ENCODE peak calls at places on chromosomes 6 and 20, in nine cellular contexts. W is iPS DF 19.7, X is progenitor cell of endocrine pancreas, R is kidney tubule cell, A is cardiac fibroblast, G is NCI-H1436, J is activated B cell treated with CpG ODN at 0.5 μM for 24 hours, V is foreskin melanocyte, K is Calu3. U is an unnamed sample.

GRCh38 chr6:3640868-3641267 is 110.6 kb downstream of the PXDC1 start:
- DNase-seq in W (no peak), K (no peak), A (no peak), R (no peak), G (no peak), J (no peak), V (no peak), X (no peak), U (no peak)

GRCh38 chr6:86943819-86944407 is 6.6 kb downstream of the HTR1E start:
- DNase-seq in A (no peak), X (no peak), K (no peak), R (no peak), V (no peak), G (no peak), W (no peak), J (no peak), U (no peak)

GRCh38 chr6:15276036-15276435 is 30.2 kb downstream of the JARID2 start:
- DNase-seq in A (no peak), X (no peak), G (no peak), R (no peak), W (no peak), K (no peak), J (no peak), V (no peak), U (no peak)

GRCh38 chr20:2132461-2132901 is 30.9 kb downstream of the STK35 start:
- DNase-seq in V (no peak), J (no peak), A (no peak), G (no peak), X (no peak), W (no peak), K (peak; percentile 52), R (peak; percentile 19), U (no peak)

GRCh38 chr20:63309261-63310071 is 16.5 kb downstream of the COL20A1 start:
- DNase-seq in K (peak; percentile 78), J (no peak), A (peak; percentile 47), R (peak; percentile 32), X (peak; percentile 50), G (peak; percentile 13), V (no peak), W (no peak), U (peak; percentile 13)

GRCh38 chr6:155330922-155331321 is 16.6 kb upstream of the TFB1M start:
- DNase-seq in R (no peak), J (no peak), W (no peak), V (no peak), A (no peak), X (no peak), K (no peak), G (no peak), U (no peak)

GRCh38 chr6:3664641-3665041 is 86.9 kb downstream of the PXDC1 start:
- DNase-seq in K (no peak), A (peak; percentile 18), R (peak; percentile 38), J (no peak), G (no peak), W (no peak), X (no peak), V (no peak), U (no peak)

GRCh38 chr6:124389127-124389526 is 573.1 kb upstream of the RNF217 start:
- DNase-seq in V (no peak), R (no peak), W (no peak), X (no peak), J (no peak), A (no peak), G (peak; percentile 37), K (no peak), U (no peak)

GRCh38 chr6:38216451-38216850 is 396.9 kb downstream of the ZFAND3 start:
- DNase-seq in K (no peak), W (no peak), J (no peak), V (no peak), R (no peak), G (no peak), X (no peak), A (no peak), U (no peak)

GRCh38 chr6:17881085-17881883 is 106.2 kb downstream of the KIF13A start:
- DNase-seq in K (no peak), A (no peak), G (no peak), V (no peak), W (no peak), R (no peak), J (no peak), X (no peak), U (no peak)

GRCh38 chr20:31974975-31975481 is 7.1 kb downstream of the XKR7 start:
- DNase-seq in R (no peak), V (no peak), W (no peak), A (no peak), J (no peak), X (no peak), K (no peak), G (no peak), U (no peak)

GRCh38 chr6:122604676-122605075 is 5.5 kb upstream of the PKIB start:
- DNase-seq in X (no peak), W (no peak), A (no peak), V (peak; percentile 83), G (no peak), R (no peak), K (no peak), J (no peak), U (no peak)

GRCh38 chr6:32685603-32686002 is 19.1 kb upstream of the HLA-DQB1 start:
- DNase-seq in W (no peak), X (no peak), V (no peak), K (no peak), J (no peak), A (no peak), R (peak; percentile 28), G (no peak), U (no peak)

GRCh38 chr6:17169701-17170100 is 67.9 kb downstream of the STMND1 start:
- DNase-seq in A (no peak), G (no peak), W (no peak), R (no peak), X (no peak), V (no peak), J (no peak), K (no peak), U (no peak)

GRCh38 chr6:156598316-156598715 is 178.9 kb upstream of the ARID1B start:
- DNase-seq in J (no peak), K (no peak), W (no peak), G (no peak), X (no peak), R (no peak), V (no peak), A (no peak), U (no peak)

GRCh38 chr6:78565997-78566396 is 301.4 kb upstream of the IRAK1BP1 start:
- DNase-seq in J (no peak), W (no peak), R (no peak), A (no peak), X (no peak), K (peak; percentile 22), G (no peak), V (no peak), U (no peak)

GRCh38 chr6:36928547-36928918 is 26.0 kb upstream of the PI16 start:
- DNase-seq in K (no peak), V (no peak), R (no peak), G (no peak), X (no peak), W (no peak), A (no peak), J (no peak), U (no peak)

GRCh38 chr6:35370799-35371493 is 28.6 kb downstream of the PPARD start:
- DNase-seq in W (no peak), R (no peak), A (no peak), K (no peak), J (no peak), G (no peak), X (no peak), V (no peak), U (no peak)

U was measured in HAP-1.